ENCODE peak calls at places on chromosome 9, in nine cellular contexts. One of them, this sample, is unnamed.

GRCh38 chr9:88852794-88853193 is 138.5 kb upstream of the S1PR3 start:
- DNase-seq in CD8-positive, alpha-beta T cell: no peak
- DNase-seq in lower leg skin: no peak
- DNase-seq in cardiac fibroblast: peak; percentile 99
- DNase-seq in body of pancreas: peak; percentile 14
- DNase-seq in astrocyte: peak; percentile 86
- DNase-seq in prostate gland: no peak
- DNase-seq in esophagus squamous epithelium: no peak
- DNase-seq in astrocyte of the cerebellum: peak; percentile 67
- DNase-seq in this sample: peak; percentile 98

GRCh38 chr9:34374905-34375552 is 1.7 kb downstream of the MYORG start:
- DNase-seq in CD8-positive, alpha-beta T cell: no peak
- DNase-seq in lower leg skin: no peak
- DNase-seq in esophagus squamous epithelium: no peak
- DNase-seq in prostate gland: no peak
- DNase-seq in cardiac fibroblast: no peak
- DNase-seq in astrocyte: no peak
- DNase-seq in astrocyte of the cerebellum: no peak
- DNase-seq in body of pancreas: peak; percentile 93
- DNase-seq in this sample: no peak

GRCh38 chr9:34381323-34381722 is 4.6 kb upstream of the MYORG start:
- DNase-seq in astrocyte of the cerebellum: no peak
- DNase-seq in body of pancreas: no peak
- DNase-seq in cardiac fibroblast: no peak
- DNase-seq in CD8-positive, alpha-beta T cell: no peak
- DNase-seq in astrocyte: no peak
- DNase-seq in esophagus squamous epithelium: no peak
- DNase-seq in prostate gland: no peak
- DNase-seq in lower leg skin: peak; percentile 85
- DNase-seq in this sample: no peak

GRCh38 chr9:96299823-96300222 is 2.2 kb downstream of the HSD17B3 start:
- DNase-seq in CD8-positive, alpha-beta T cell: no peak
- DNase-seq in astrocyte of the cerebellum: no peak
- DNase-seq in astrocyte: peak; percentile 71
- DNase-seq in body of pancreas: no peak
- DNase-seq in esophagus squamous epithelium: no peak
- DNase-seq in lower leg skin: no peak
- DNase-seq in cardiac fibroblast: peak; percentile 20
- DNase-seq in prostate gland: no peak
- DNase-seq in this sample: peak; percentile 24

GRCh38 chr9:106467113-106467846 is 395.7 kb upstream of the ZNF462 start:
- DNase-seq in CD8-positive, alpha-beta T cell: no peak
- DNase-seq in esophagus squamous epithelium: no peak
- DNase-seq in astrocyte of the cerebellum: no peak
- DNase-seq in astrocyte: no peak
- DNase-seq in lower leg skin: no peak
- DNase-seq in cardiac fibroblast: no peak
- DNase-seq in body of pancreas: no peak
- DNase-seq in prostate gland: no peak
- DNase-seq in this sample: no peak

GRCh38 chr9:78006734-78007133 is 24.9 kb downstream of the GNAQ start:
- DNase-seq in lower leg skin: no peak
- DNase-seq in esophagus squamous epithelium: no peak
- DNase-seq in astrocyte of the cerebellum: no peak
- DNase-seq in body of pancreas: no peak
- DNase-seq in CD8-positive, alpha-beta T cell: no peak
- DNase-seq in prostate gland: no peak
- DNase-seq in cardiac fibroblast: no peak
- DNase-seq in astrocyte: no peak
- DNase-seq in this sample: no peak

GRCh38 chr9:37575511-37575914 is 667 bp downstream of the FBXO10 start:
- DNase-seq in astrocyte: no peak
- DNase-seq in prostate gland: no peak
- DNase-seq in esophagus squamous epithelium: no peak
- DNase-seq in astrocyte of the cerebellum: no peak
- DNase-seq in body of pancreas: no peak
- DNase-seq in lower leg skin: no peak
- DNase-seq in CD8-positive, alpha-beta T cell: no peak
- DNase-seq in cardiac fibroblast: peak; percentile 5
- DNase-seq in this sample: peak; percentile 34

GRCh38 chr9:126397056-126397455 is 70.4 kb downstream of the MVB12B start:
- DNase-seq in astrocyte of the cerebellum: no peak
- DNase-seq in body of pancreas: no peak
- DNase-seq in CD8-positive, alpha-beta T cell: peak; percentile 71
- DNase-seq in esophagus squamous epithelium: no peak
- DNase-seq in prostate gland: no peak
- DNase-seq in cardiac fibroblast: no peak
- DNase-seq in lower leg skin: no peak
- DNase-seq in astrocyte: no peak
- DNase-seq in this sample: no peak

GRCh38 chr9:14389146-14389545 is 75.2 kb upstream of the NFIB start:
- DNase-seq in astrocyte of the cerebellum: no peak
- DNase-seq in lower leg skin: no peak
- DNase-seq in astrocyte: no peak
- DNase-seq in body of pancreas: no peak
- DNase-seq in CD8-positive, alpha-beta T cell: no peak
- DNase-seq in esophagus squamous epithelium: no peak
- DNase-seq in prostate gland: no peak
- DNase-seq in cardiac fibroblast: peak; percentile 34
- DNase-seq in this sample: peak; percentile 9

GRCh38 chr9:21854119-21854518 is 51.7 kb downstream of the MTAP start:
- DNase-seq in CD8-positive, alpha-beta T cell: no peak
- DNase-seq in esophagus squamous epithelium: no peak
- DNase-seq in astrocyte of the cerebellum: no peak
- DNase-seq in prostate gland: no peak
- DNase-seq in lower leg skin: no peak
- DNase-seq in astrocyte: no peak
- DNase-seq in body of pancreas: no peak
- DNase-seq in cardiac fibroblast: no peak
- DNase-seq in this sample: no peak

GRCh38 chr9:96327694-96328352 is 25.8 kb upstream of the HSD17B3 start:
- DNase-seq in astrocyte: peak; percentile 16
- DNase-seq in esophagus squamous epithelium: no peak
- DNase-seq in astrocyte of the cerebellum: peak; percentile 38
- DNase-seq in body of pancreas: peak; percentile 60
- DNase-seq in prostate gland: peak; percentile 42
- DNase-seq in CD8-positive, alpha-beta T cell: peak; percentile 43
- DNase-seq in lower leg skin: no peak
- DNase-seq in cardiac fibroblast: peak; percentile 79
- DNase-seq in this sample: peak; percentile 82

DNA sequence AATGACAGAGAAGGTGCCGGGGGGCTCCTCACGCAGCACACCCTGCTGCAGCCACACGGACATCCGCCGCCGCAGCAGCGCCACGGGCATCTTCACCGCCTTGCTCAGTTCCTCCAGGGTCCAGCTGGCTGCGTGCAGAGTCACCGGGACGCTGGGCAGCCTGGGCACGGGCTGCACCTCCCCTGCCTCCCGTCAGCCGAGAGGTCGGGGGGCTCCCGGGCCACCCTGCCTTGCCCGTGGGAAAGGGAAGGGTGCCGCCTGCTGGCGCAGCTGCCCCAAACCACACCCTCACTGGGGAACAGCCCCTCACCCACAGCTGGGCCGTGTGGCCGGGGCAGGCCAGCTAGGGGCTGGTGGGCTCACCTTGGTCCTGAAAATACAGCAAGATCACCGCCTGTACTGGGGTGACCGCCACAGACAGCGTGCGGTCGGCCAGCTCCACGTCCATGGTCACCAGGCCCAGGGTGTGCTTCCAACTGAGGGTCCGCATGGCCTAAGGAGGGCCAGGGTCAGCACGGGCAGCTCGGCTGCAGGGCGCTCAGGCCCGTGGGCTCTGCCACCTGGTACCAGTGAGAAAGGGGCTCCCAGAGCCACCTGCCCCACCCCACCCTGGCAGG is 3.6 kb upstream of the TMEM210 start:
- DNase-seq in astrocyte of the cerebellum: no peak
- DNase-seq in CD8-positive, alpha-beta T cell: no peak
- DNase-seq in esophagus squamous epithelium: no peak
- DNase-seq in prostate gland: no peak
- DNase-seq in astrocyte: no peak
- DNase-seq in cardiac fibroblast: no peak
- DNase-seq in lower leg skin: no peak
- DNase-seq in body of pancreas: no peak
- DNase-seq in this sample: no peak
- TF ChIP-seq CTCF in astrocyte of the cerebellum: peak; percentile 20
- TF ChIP-seq CTCF in CD8-positive, alpha-beta T cell: no peak
- TF ChIP-seq CTCF in esophagus squamous epithelium: no peak
- TF ChIP-seq CTCF in prostate gland: peak; percentile 21
- TF ChIP-seq CTCF in astrocyte: no peak
- TF ChIP-seq CTCF in cardiac fibroblast: peak; percentile 2
- TF ChIP-seq CTCF in lower leg skin: no peak
- TF ChIP-seq CTCF in body of pancreas: no peak
- TF ChIP-seq CTCF in this sample: no peak

DNA sequence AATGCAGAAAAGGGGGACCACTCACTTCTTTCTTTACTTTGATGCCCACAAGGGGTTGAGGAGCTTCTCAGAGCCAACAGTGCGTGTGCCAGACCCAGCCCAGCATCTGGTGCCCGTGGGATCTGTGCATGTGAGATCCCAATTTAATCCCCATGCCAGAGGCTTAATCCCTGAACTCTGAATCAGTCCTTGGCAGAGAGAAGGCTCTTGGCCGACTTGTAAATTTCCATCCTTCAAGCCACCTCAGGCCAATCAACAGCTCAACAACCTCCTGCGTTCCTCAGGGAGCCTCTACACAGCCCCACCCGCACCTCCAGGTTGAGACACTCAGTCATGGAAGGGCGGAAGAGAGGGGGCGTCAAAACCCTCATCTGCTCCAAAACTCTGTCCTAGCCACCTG is 230.0 kb upstream of the DAPK1 start:
- DNase-seq in astrocyte: no peak
- DNase-seq in lower leg skin: no peak
- DNase-seq in esophagus squamous epithelium: no peak
- DNase-seq in CD8-positive, alpha-beta T cell: no peak
- DNase-seq in astrocyte of the cerebellum: no peak
- DNase-seq in body of pancreas: no peak
- DNase-seq in cardiac fibroblast: no peak
- DNase-seq in prostate gland: no peak
- DNase-seq in this sample: peak; percentile 67
- H3K4me3 ChIP-seq in astrocyte: no peak overlapping the region
- H3K4me3 ChIP-seq in lower leg skin: no peak overlapping the region
- H3K4me3 ChIP-seq in esophagus squamous epithelium: no peak overlapping the region
- H3K4me3 ChIP-seq in CD8-positive, alpha-beta T cell: no peak overlapping the region
- H3K4me3 ChIP-seq in astrocyte of the cerebellum: no peak overlapping the region
- H3K4me3 ChIP-seq in body of pancreas: no peak overlapping the region
- H3K4me3 ChIP-seq in cardiac fibroblast: no peak overlapping the region
- H3K4me3 ChIP-seq in prostate gland: no peak overlapping the region
- H3K4me3 ChIP-seq in this sample: no peak overlapping the region

GRCh38 chr9:121734465-121734864 is 83.0 kb downstream of the DAB2IP start:
- DNase-seq in astrocyte: no peak
- DNase-seq in astrocyte of the cerebellum: no peak
- DNase-seq in cardiac fibroblast: no peak
- DNase-seq in body of pancreas: no peak
- DNase-seq in CD8-positive, alpha-beta T cell: no peak
- DNase-seq in prostate gland: no peak
- DNase-seq in esophagus squamous epithelium: no peak
- DNase-seq in lower leg skin: no peak
- DNase-seq in this sample: peak; percentile 49

GRCh38 chr9:121735792-121736130 is 84.3 kb downstream of the DAB2IP start:
- DNase-seq in astrocyte of the cerebellum: no peak
- DNase-seq in lower leg skin: no peak
- DNase-seq in esophagus squamous epithelium: no peak
- DNase-seq in body of pancreas: no peak
- DNase-seq in prostate gland: no peak
- DNase-seq in cardiac fibroblast: no peak
- DNase-seq in CD8-positive, alpha-beta T cell: no peak
- DNase-seq in astrocyte: no peak
- DNase-seq in this sample: peak; percentile 36

GRCh38 chr9:121736147-121736721 is 84.8 kb downstream of the DAB2IP start:
- DNase-seq in prostate gland: peak; percentile 62
- DNase-seq in CD8-positive, alpha-beta T cell: no peak
- DNase-seq in esophagus squamous epithelium: no peak
- DNase-seq in astrocyte: no peak
- DNase-seq in cardiac fibroblast: no peak
- DNase-seq in lower leg skin: peak; percentile 95
- DNase-seq in astrocyte of the cerebellum: no peak
- DNase-seq in body of pancreas: peak; percentile 73
- DNase-seq in this sample: no peak

GRCh38 chr9:121736964-121737462 is 85.6 kb downstream of the DAB2IP start:
- DNase-seq in prostate gland: no peak
- DNase-seq in astrocyte of the cerebellum: no peak
- DNase-seq in CD8-positive, alpha-beta T cell: no peak
- DNase-seq in esophagus squamous epithelium: no peak
- DNase-seq in body of pancreas: peak; percentile 66
- DNase-seq in lower leg skin: no peak
- DNase-seq in astrocyte: no peak
- DNase-seq in cardiac fibroblast: no peak
- DNase-seq in this sample: peak; percentile 27

GRCh38 chr9:121735065-121735791 is 83.8 kb downstream of the DAB2IP start:
- DNase-seq in body of pancreas: no peak
- DNase-seq in prostate gland: no peak
- DNase-seq in astrocyte: peak; percentile 59
- DNase-seq in lower leg skin: no peak
- DNase-seq in astrocyte of the cerebellum: peak; percentile 73
- DNase-seq in esophagus squamous epithelium: no peak
- DNase-seq in cardiac fibroblast: peak; percentile 69
- DNase-seq in CD8-positive, alpha-beta T cell: no peak
- DNase-seq in this sample: peak; percentile 53
- TF ChIP-seq CTCF in body of pancreas: no peak
- TF ChIP-seq CTCF in prostate gland: peak; percentile 31
- TF ChIP-seq CTCF in astrocyte: peak; percentile 63
- TF ChIP-seq CTCF in lower leg skin: no peak
- TF ChIP-seq CTCF in astrocyte of the cerebellum: peak; percentile 88
- TF ChIP-seq CTCF in esophagus squamous epithelium: no peak
- TF ChIP-seq CTCF in cardiac fibroblast: peak; percentile 81
- TF ChIP-seq CTCF in CD8-positive, alpha-beta T cell: peak; percentile 19
- TF ChIP-seq CTCF in this sample: peak; percentile 78

GRCh38 chr9:135583686-135584011 is 22.1 kb downstream of the PAEP start:
- DNase-seq in cardiac fibroblast: no peak
- DNase-seq in CD8-positive, alpha-beta T cell: no peak
- DNase-seq in astrocyte: no peak
- DNase-seq in lower leg skin: no peak
- DNase-seq in body of pancreas: no peak
- DNase-seq in prostate gland: no peak
- DNase-seq in esophagus squamous epithelium: no peak
- DNase-seq in astrocyte of the cerebellum: no peak
- DNase-seq in this sample: no peak

GRCh38 chr9:135582966-135583685 is 21.6 kb downstream of the PAEP start:
- DNase-seq in cardiac fibroblast: no peak
- DNase-seq in lower leg skin: peak; percentile 65
- DNase-seq in esophagus squamous epithelium: no peak
- DNase-seq in CD8-positive, alpha-beta T cell: no peak
- DNase-seq in astrocyte of the cerebellum: no peak
- DNase-seq in astrocyte: no peak
- DNase-seq in prostate gland: no peak
- DNase-seq in body of pancreas: no peak
- DNase-seq in this sample: no peak

GRCh38 chr9:135584934-135585333 is 23.4 kb downstream of the PAEP start:
- DNase-seq in astrocyte: no peak
- DNase-seq in cardiac fibroblast: peak; percentile 36
- DNase-seq in CD8-positive, alpha-beta T cell: no peak
- DNase-seq in lower leg skin: no peak
- DNase-seq in astrocyte of the cerebellum: no peak
- DNase-seq in esophagus squamous epithelium: no peak
- DNase-seq in prostate gland: no peak
- DNase-seq in body of pancreas: no peak
- DNase-seq in this sample: no peak

GRCh38 chr9:135582541-135582940 is 21.0 kb downstream of the PAEP start:
- DNase-seq in astrocyte of the cerebellum: no peak
- DNase-seq in body of pancreas: no peak
- DNase-seq in cardiac fibroblast: no peak
- DNase-seq in CD8-positive, alpha-beta T cell: no peak
- DNase-seq in esophagus squamous epithelium: no peak
- DNase-seq in lower leg skin: peak; percentile 59
- DNase-seq in astrocyte: no peak
- DNase-seq in prostate gland: no peak
- DNase-seq in this sample: no peak

GRCh38 chr9:135584371-135584770 is 22.8 kb downstream of the PAEP start:
- DNase-seq in astrocyte: no peak
- DNase-seq in lower leg skin: no peak
- DNase-seq in CD8-positive, alpha-beta T cell: no peak
- DNase-seq in prostate gland: no peak
- DNase-seq in astrocyte of the cerebellum: no peak
- DNase-seq in cardiac fibroblast: no peak
- DNase-seq in body of pancreas: no peak
- DNase-seq in esophagus squamous epithelium: no peak
- DNase-seq in this sample: no peak
- H3K4me3 ChIP-seq in astrocyte: no peak overlapping the region
- H3K4me3 ChIP-seq in lower leg skin: no peak overlapping the region
- H3K4me3 ChIP-seq in CD8-positive, alpha-beta T cell: no peak overlapping the region
- H3K4me3 ChIP-seq in prostate gland: no peak overlapping the region
- H3K4me3 ChIP-seq in astrocyte of the cerebellum: no peak overlapping the region
- H3K4me3 ChIP-seq in cardiac fibroblast: no peak overlapping the region
- H3K4me3 ChIP-seq in body of pancreas: no peak overlapping the region
- H3K4me3 ChIP-seq in esophagus squamous epithelium: no peak overlapping the region
- H3K4me3 ChIP-seq in this sample: no peak overlapping the region